ENCODE peak calls at places on chromosomes 12 and 14, in nine cellular contexts. One of them, this sample, is unnamed.

GRCh38 chr12:92866418-92866817 is 62.7 kb downstream of the EEA1 start:
- DNase-seq in choroid plexus epithelial cell: no peak
- DNase-seq in AG04450: no peak
- DNase-seq in CD8-positive, alpha-beta memory T cell: no peak
- DNase-seq in GOT3: no peak
- DNase-seq in left cardiac atrium: no peak
- DNase-seq in epithelial cell of esophagus: peak; percentile 17
- DNase-seq in iris pigment epithelial cell: no peak
- DNase-seq in bronchial epithelial cell: peak; percentile 10
- DNase-seq in this sample: no peak

GRCh38 chr14:33377596-33378390 is 439.1 kb downstream of the NPAS3 start:
- DNase-seq in iris pigment epithelial cell: peak; percentile 20
- DNase-seq in choroid plexus epithelial cell: peak; percentile 12
- DNase-seq in AG04450: no peak
- DNase-seq in left cardiac atrium: no peak
- DNase-seq in GOT3: no peak
- DNase-seq in epithelial cell of esophagus: no peak
- DNase-seq in CD8-positive, alpha-beta memory T cell: no peak
- DNase-seq in bronchial epithelial cell: no peak
- DNase-seq in this sample: no peak

GRCh38 chr14:33999771-34000291 is 49.0 kb upstream of the EGLN3 start:
- DNase-seq in iris pigment epithelial cell: no peak
- DNase-seq in choroid plexus epithelial cell: no peak
- DNase-seq in AG04450: no peak
- DNase-seq in bronchial epithelial cell: no peak
- DNase-seq in left cardiac atrium: no peak
- DNase-seq in epithelial cell of esophagus: no peak
- DNase-seq in CD8-positive, alpha-beta memory T cell: no peak
- DNase-seq in GOT3: no peak
- DNase-seq in this sample: no peak

GRCh38 chr14:64717870-64718269 is 13.6 kb downstream of the PLEKHG3 start:
- DNase-seq in left cardiac atrium: no peak
- DNase-seq in bronchial epithelial cell: peak; percentile 83
- DNase-seq in AG04450: no peak
- DNase-seq in epithelial cell of esophagus: peak; percentile 72
- DNase-seq in iris pigment epithelial cell: no peak
- DNase-seq in GOT3: no peak
- DNase-seq in choroid plexus epithelial cell: no peak
- DNase-seq in CD8-positive, alpha-beta memory T cell: no peak
- DNase-seq in this sample: no peak

GRCh38 chr12:62647586-62647985 is 181.0 kb downstream of the MON2 start:
- DNase-seq in AG04450: no peak
- DNase-seq in iris pigment epithelial cell: no peak
- DNase-seq in epithelial cell of esophagus: no peak
- DNase-seq in bronchial epithelial cell: no peak
- DNase-seq in GOT3: no peak
- DNase-seq in left cardiac atrium: peak; percentile 68
- DNase-seq in choroid plexus epithelial cell: peak; percentile 59
- DNase-seq in CD8-positive, alpha-beta memory T cell: no peak
- DNase-seq in this sample: no peak

GRCh38 chr14:100577321-100577985 is 9.8 kb downstream of the BEGAIN start:
- DNase-seq in iris pigment epithelial cell: no peak
- DNase-seq in CD8-positive, alpha-beta memory T cell: peak; percentile 40
- DNase-seq in GOT3: no peak
- DNase-seq in bronchial epithelial cell: no peak
- DNase-seq in choroid plexus epithelial cell: no peak
- DNase-seq in left cardiac atrium: peak; percentile 17
- DNase-seq in AG04450: no peak
- DNase-seq in epithelial cell of esophagus: no peak
- DNase-seq in this sample: no peak

GRCh38 chr12:89943461-89943860 is 234.8 kb upstream of the ATP2B1 start:
- DNase-seq in iris pigment epithelial cell: peak; percentile 28
- DNase-seq in choroid plexus epithelial cell: no peak
- DNase-seq in bronchial epithelial cell: no peak
- DNase-seq in CD8-positive, alpha-beta memory T cell: no peak
- DNase-seq in left cardiac atrium: no peak
- DNase-seq in GOT3: no peak
- DNase-seq in AG04450: no peak
- DNase-seq in epithelial cell of esophagus: no peak
- DNase-seq in this sample: no peak

GRCh38 chr12:1680804-1681492 is 9.9 kb upstream of the ADIPOR2 start:
- DNase-seq in bronchial epithelial cell: no peak
- DNase-seq in choroid plexus epithelial cell: no peak
- DNase-seq in iris pigment epithelial cell: no peak
- DNase-seq in CD8-positive, alpha-beta memory T cell: no peak
- DNase-seq in GOT3: no peak
- DNase-seq in left cardiac atrium: no peak
- DNase-seq in AG04450: no peak
- DNase-seq in epithelial cell of esophagus: peak; percentile 14
- DNase-seq in this sample: no peak

GRCh38 chr12:80044694-80045046 is 54.7 kb upstream of the OTOGL start:
- DNase-seq in epithelial cell of esophagus: peak; percentile 87
- DNase-seq in CD8-positive, alpha-beta memory T cell: no peak
- DNase-seq in left cardiac atrium: no peak
- DNase-seq in GOT3: no peak
- DNase-seq in choroid plexus epithelial cell: peak; percentile 82
- DNase-seq in bronchial epithelial cell: peak; percentile 94
- DNase-seq in AG04450: peak; percentile 55
- DNase-seq in iris pigment epithelial cell: peak; percentile 89
- DNase-seq in this sample: peak; percentile 64

GRCh38 chr12:108565976-108566375 is 3.6 kb downstream of the ISCU start:
- DNase-seq in bronchial epithelial cell: peak; percentile 92
- DNase-seq in iris pigment epithelial cell: peak; percentile 72
- DNase-seq in CD8-positive, alpha-beta memory T cell: peak; percentile 72
- DNase-seq in choroid plexus epithelial cell: peak; percentile 76
- DNase-seq in epithelial cell of esophagus: peak; percentile 96
- DNase-seq in AG04450: no peak
- DNase-seq in left cardiac atrium: peak; percentile 66
- DNase-seq in GOT3: no peak
- DNase-seq in this sample: no peak

GRCh38 chr12:49870501-49871262 is 27.8 kb upstream of the BCDIN3D start:
- DNase-seq in GOT3: no peak
- DNase-seq in epithelial cell of esophagus: no peak
- DNase-seq in iris pigment epithelial cell: no peak
- DNase-seq in bronchial epithelial cell: no peak
- DNase-seq in choroid plexus epithelial cell: no peak
- DNase-seq in AG04450: no peak
- DNase-seq in left cardiac atrium: no peak
- DNase-seq in CD8-positive, alpha-beta memory T cell: no peak
- DNase-seq in this sample: no peak

GRCh38 chr14:102527255-102528232 is 18.0 kb upstream of the ANKRD9 start:
- DNase-seq in left cardiac atrium: no peak
- DNase-seq in GOT3: no peak
- DNase-seq in bronchial epithelial cell: peak; percentile 92
- DNase-seq in AG04450: no peak
- DNase-seq in iris pigment epithelial cell: no peak
- DNase-seq in epithelial cell of esophagus: peak; percentile 96
- DNase-seq in CD8-positive, alpha-beta memory T cell: no peak
- DNase-seq in choroid plexus epithelial cell: no peak
- DNase-seq in this sample: no peak

GRCh38 chr14:58133739-58134138 is 18.3 kb downstream of the ARMH4 start:
- DNase-seq in choroid plexus epithelial cell: peak; percentile 84
- DNase-seq in bronchial epithelial cell: peak; percentile 89
- DNase-seq in left cardiac atrium: no peak
- DNase-seq in GOT3: no peak
- DNase-seq in epithelial cell of esophagus: peak; percentile 89
- DNase-seq in CD8-positive, alpha-beta memory T cell: no peak
- DNase-seq in AG04450: peak; percentile 47
- DNase-seq in iris pigment epithelial cell: peak; percentile 90
- DNase-seq in this sample: no peak

This sample was measured in AG09309.